ENCODE peak calls at places on chromosomes 11 and 22, in eight cellular contexts. One of them, this sample, is unnamed.

GRCh38 chr22:42275176-42275575 is 4.7 kb upstream of the TCF20 start:
- DNase-seq in effector CD4-positive, alpha-beta T cell: no peak
- DNase-seq in activated T-helper 1 cell treated with anti-CD3 and anti-CD28 coated beads, Interleukin-12 subunit alpha, Interleukin-12 subunit beta, Interleukin-2, Interleukin-4 antibody, amounts not matched to agents 30 ng/mL and 10 ng/mL and 1 ng/mL, durations not matched to agents 14 hours and 24 hours and 36 hours: no peak
- DNase-seq in coronary artery: no peak
- DNase-seq in cardiac muscle cell: no peak
- DNase-seq in H1: no peak
- DNase-seq in T-cell: no peak
- DNase-seq in activated CD8-positive, alpha-beta memory T cell treated with anti-CD3 and anti-CD28 coated beads, Interleukin-2, amount 50 U/mL, for 4 hours: no peak
- DNase-seq in this sample: no peak

GRCh38 chr11:95912902-95913560 is 10.9 kb downstream of the MTMR2 start:
- DNase-seq in cardiac muscle cell: peak; percentile 71
- DNase-seq in H1: no peak
- DNase-seq in coronary artery: no peak
- DNase-seq in activated CD8-positive, alpha-beta memory T cell treated with anti-CD3 and anti-CD28 coated beads, Interleukin-2, amount 50 U/mL, for 4 hours: no peak
- DNase-seq in T-cell: no peak
- DNase-seq in activated T-helper 1 cell treated with anti-CD3 and anti-CD28 coated beads, Interleukin-12 subunit alpha, Interleukin-12 subunit beta, Interleukin-2, Interleukin-4 antibody, amounts not matched to agents 30 ng/mL and 10 ng/mL and 1 ng/mL, durations not matched to agents 14 hours and 24 hours and 36 hours: no peak
- DNase-seq in effector CD4-positive, alpha-beta T cell: no peak
- DNase-seq in this sample: no peak

GRCh38 chr11:106091480-106092123 is 14.1 kb downstream of the AASDHPPT start:
- DNase-seq in effector CD4-positive, alpha-beta T cell: no peak
- DNase-seq in H1: no peak
- DNase-seq in T-cell: no peak
- DNase-seq in coronary artery: no peak
- DNase-seq in activated CD8-positive, alpha-beta memory T cell treated with anti-CD3 and anti-CD28 coated beads, Interleukin-2, amount 50 U/mL, for 4 hours: no peak
- DNase-seq in cardiac muscle cell: peak; percentile 80
- DNase-seq in activated T-helper 1 cell treated with anti-CD3 and anti-CD28 coated beads, Interleukin-12 subunit alpha, Interleukin-12 subunit beta, Interleukin-2, Interleukin-4 antibody, amounts not matched to agents 30 ng/mL and 10 ng/mL and 1 ng/mL, durations not matched to agents 14 hours and 24 hours and 36 hours: no peak
- DNase-seq in this sample: no peak

GRCh38 chr11:73734996-73735395 is 25.9 kb downstream of the RAB6A start:
- DNase-seq in cardiac muscle cell: no peak
- DNase-seq in coronary artery: no peak
- DNase-seq in activated T-helper 1 cell treated with anti-CD3 and anti-CD28 coated beads, Interleukin-12 subunit alpha, Interleukin-12 subunit beta, Interleukin-2, Interleukin-4 antibody, amounts not matched to agents 30 ng/mL and 10 ng/mL and 1 ng/mL, durations not matched to agents 14 hours and 24 hours and 36 hours: no peak
- DNase-seq in H1: no peak
- DNase-seq in effector CD4-positive, alpha-beta T cell: no peak
- DNase-seq in activated CD8-positive, alpha-beta memory T cell treated with anti-CD3 and anti-CD28 coated beads, Interleukin-2, amount 50 U/mL, for 4 hours: no peak
- DNase-seq in T-cell: no peak
- DNase-seq in this sample: no peak

GRCh38 chr22:32796865-32797573 is 4.5 kb upstream of the TIMP3 start:
- DNase-seq in H1: no peak
- DNase-seq in effector CD4-positive, alpha-beta T cell: peak; percentile 31
- DNase-seq in coronary artery: peak; percentile 81
- DNase-seq in activated CD8-positive, alpha-beta memory T cell treated with anti-CD3 and anti-CD28 coated beads, Interleukin-2, amount 50 U/mL, for 4 hours: peak; percentile 47
- DNase-seq in T-cell: peak; percentile 17
- DNase-seq in cardiac muscle cell: peak; percentile 82
- DNase-seq in activated T-helper 1 cell treated with anti-CD3 and anti-CD28 coated beads, Interleukin-12 subunit alpha, Interleukin-12 subunit beta, Interleukin-2, Interleukin-4 antibody, amounts not matched to agents 30 ng/mL and 10 ng/mL and 1 ng/mL, durations not matched to agents 14 hours and 24 hours and 36 hours: peak; percentile 24
- DNase-seq in this sample: peak; percentile 84

GRCh38 chr11:104583857-104584256 is 314.4 kb downstream of the CASP12 start:
- DNase-seq in T-cell: no peak
- DNase-seq in H1: no peak
- DNase-seq in cardiac muscle cell: no peak
- DNase-seq in coronary artery: no peak
- DNase-seq in effector CD4-positive, alpha-beta T cell: no peak
- DNase-seq in activated CD8-positive, alpha-beta memory T cell treated with anti-CD3 and anti-CD28 coated beads, Interleukin-2, amount 50 U/mL, for 4 hours: no peak
- DNase-seq in activated T-helper 1 cell treated with anti-CD3 and anti-CD28 coated beads, Interleukin-12 subunit alpha, Interleukin-12 subunit beta, Interleukin-2, Interleukin-4 antibody, amounts not matched to agents 30 ng/mL and 10 ng/mL and 1 ng/mL, durations not matched to agents 14 hours and 24 hours and 36 hours: no peak
- DNase-seq in this sample: no peak

GRCh38 chr11:65912840-65913239 is 6.0 kb downstream of the C11orf68 start:
- DNase-seq in activated T-helper 1 cell treated with anti-CD3 and anti-CD28 coated beads, Interleukin-12 subunit alpha, Interleukin-12 subunit beta, Interleukin-2, Interleukin-4 antibody, amounts not matched to agents 30 ng/mL and 10 ng/mL and 1 ng/mL, durations not matched to agents 14 hours and 24 hours and 36 hours: no peak
- DNase-seq in cardiac muscle cell: no peak
- DNase-seq in effector CD4-positive, alpha-beta T cell: no peak
- DNase-seq in coronary artery: no peak
- DNase-seq in H1: no peak
- DNase-seq in activated CD8-positive, alpha-beta memory T cell treated with anti-CD3 and anti-CD28 coated beads, Interleukin-2, amount 50 U/mL, for 4 hours: no peak
- DNase-seq in T-cell: no peak
- DNase-seq in this sample: no peak

GRCh38 chr11:119352857-119353260 is 6.4 kb upstream of the MFRP start:
- DNase-seq in activated T-helper 1 cell treated with anti-CD3 and anti-CD28 coated beads, Interleukin-12 subunit alpha, Interleukin-12 subunit beta, Interleukin-2, Interleukin-4 antibody, amounts not matched to agents 30 ng/mL and 10 ng/mL and 1 ng/mL, durations not matched to agents 14 hours and 24 hours and 36 hours: no peak
- DNase-seq in activated CD8-positive, alpha-beta memory T cell treated with anti-CD3 and anti-CD28 coated beads, Interleukin-2, amount 50 U/mL, for 4 hours: no peak
- DNase-seq in cardiac muscle cell: peak; percentile 67
- DNase-seq in coronary artery: no peak
- DNase-seq in T-cell: no peak
- DNase-seq in effector CD4-positive, alpha-beta T cell: no peak
- DNase-seq in H1: no peak
- DNase-seq in this sample: no peak

GRCh38 chr11:44456544-44457270 is 108.8 kb upstream of the CD82 start:
- DNase-seq in coronary artery: peak; percentile 24
- DNase-seq in cardiac muscle cell: no peak
- DNase-seq in activated CD8-positive, alpha-beta memory T cell treated with anti-CD3 and anti-CD28 coated beads, Interleukin-2, amount 50 U/mL, for 4 hours: no peak
- DNase-seq in T-cell: no peak
- DNase-seq in H1: no peak
- DNase-seq in activated T-helper 1 cell treated with anti-CD3 and anti-CD28 coated beads, Interleukin-12 subunit alpha, Interleukin-12 subunit beta, Interleukin-2, Interleukin-4 antibody, amounts not matched to agents 30 ng/mL and 10 ng/mL and 1 ng/mL, durations not matched to agents 14 hours and 24 hours and 36 hours: no peak
- DNase-seq in effector CD4-positive, alpha-beta T cell: no peak
- DNase-seq in this sample: peak; percentile 28

GRCh38 chr22:17949926-17950473 is 74.4 kb downstream of the MICAL3 start:
- DNase-seq in activated T-helper 1 cell treated with anti-CD3 and anti-CD28 coated beads, Interleukin-12 subunit alpha, Interleukin-12 subunit beta, Interleukin-2, Interleukin-4 antibody, amounts not matched to agents 30 ng/mL and 10 ng/mL and 1 ng/mL, durations not matched to agents 14 hours and 24 hours and 36 hours: no peak
- DNase-seq in effector CD4-positive, alpha-beta T cell: no peak
- DNase-seq in H1: no peak
- DNase-seq in activated CD8-positive, alpha-beta memory T cell treated with anti-CD3 and anti-CD28 coated beads, Interleukin-2, amount 50 U/mL, for 4 hours: no peak
- DNase-seq in T-cell: no peak
- DNase-seq in cardiac muscle cell: no peak
- DNase-seq in coronary artery: no peak
- DNase-seq in this sample: no peak

GRCh38 chr11:130786987-130787688 is 129.1 kb downstream of the SNX19 start:
- DNase-seq in activated CD8-positive, alpha-beta memory T cell treated with anti-CD3 and anti-CD28 coated beads, Interleukin-2, amount 50 U/mL, for 4 hours: no peak
- DNase-seq in cardiac muscle cell: no peak
- DNase-seq in activated T-helper 1 cell treated with anti-CD3 and anti-CD28 coated beads, Interleukin-12 subunit alpha, Interleukin-12 subunit beta, Interleukin-2, Interleukin-4 antibody, amounts not matched to agents 30 ng/mL and 10 ng/mL and 1 ng/mL, durations not matched to agents 14 hours and 24 hours and 36 hours: no peak
- DNase-seq in T-cell: no peak
- DNase-seq in H1: no peak
- DNase-seq in effector CD4-positive, alpha-beta T cell: no peak
- DNase-seq in coronary artery: no peak
- DNase-seq in this sample: no peak

GRCh38 chr11:88406871-88407270 is 69.3 kb upstream of the CTSC start:
- DNase-seq in activated T-helper 1 cell treated with anti-CD3 and anti-CD28 coated beads, Interleukin-12 subunit alpha, Interleukin-12 subunit beta, Interleukin-2, Interleukin-4 antibody, amounts not matched to agents 30 ng/mL and 10 ng/mL and 1 ng/mL, durations not matched to agents 14 hours and 24 hours and 36 hours: no peak
- DNase-seq in H1: no peak
- DNase-seq in effector CD4-positive, alpha-beta T cell: no peak
- DNase-seq in T-cell: no peak
- DNase-seq in activated CD8-positive, alpha-beta memory T cell treated with anti-CD3 and anti-CD28 coated beads, Interleukin-2, amount 50 U/mL, for 4 hours: no peak
- DNase-seq in cardiac muscle cell: no peak
- DNase-seq in coronary artery: no peak
- DNase-seq in this sample: no peak

GRCh38 chr11:1832989-1833365 is 1.8 kb upstream of the SYT8 start:
- DNase-seq in activated T-helper 1 cell treated with anti-CD3 and anti-CD28 coated beads, Interleukin-12 subunit alpha, Interleukin-12 subunit beta, Interleukin-2, Interleukin-4 antibody, amounts not matched to agents 30 ng/mL and 10 ng/mL and 1 ng/mL, durations not matched to agents 14 hours and 24 hours and 36 hours: no peak
- DNase-seq in coronary artery: no peak
- DNase-seq in T-cell: no peak
- DNase-seq in activated CD8-positive, alpha-beta memory T cell treated with anti-CD3 and anti-CD28 coated beads, Interleukin-2, amount 50 U/mL, for 4 hours: no peak
- DNase-seq in H1: no peak
- DNase-seq in effector CD4-positive, alpha-beta T cell: no peak
- DNase-seq in cardiac muscle cell: no peak
- DNase-seq in this sample: no peak

GRCh38 chr22:27626675-27627443 is 174.7 kb downstream of the MN1 start:
- DNase-seq in cardiac muscle cell: no peak
- DNase-seq in H1: no peak
- DNase-seq in activated T-helper 1 cell treated with anti-CD3 and anti-CD28 coated beads, Interleukin-12 subunit alpha, Interleukin-12 subunit beta, Interleukin-2, Interleukin-4 antibody, amounts not matched to agents 30 ng/mL and 10 ng/mL and 1 ng/mL, durations not matched to agents 14 hours and 24 hours and 36 hours: no peak
- DNase-seq in activated CD8-positive, alpha-beta memory T cell treated with anti-CD3 and anti-CD28 coated beads, Interleukin-2, amount 50 U/mL, for 4 hours: no peak
- DNase-seq in coronary artery: no peak
- DNase-seq in T-cell: no peak
- DNase-seq in effector CD4-positive, alpha-beta T cell: no peak
- DNase-seq in this sample: no peak

GRCh38 chr11:111938687-111939160 is 1.6 kb downstream of the DIXDC1 start:
- DNase-seq in H1: no peak
- DNase-seq in cardiac muscle cell: peak; percentile 31
- DNase-seq in effector CD4-positive, alpha-beta T cell: no peak
- DNase-seq in activated CD8-positive, alpha-beta memory T cell treated with anti-CD3 and anti-CD28 coated beads, Interleukin-2, amount 50 U/mL, for 4 hours: no peak
- DNase-seq in activated T-helper 1 cell treated with anti-CD3 and anti-CD28 coated beads, Interleukin-12 subunit alpha, Interleukin-12 subunit beta, Interleukin-2, Interleukin-4 antibody, amounts not matched to agents 30 ng/mL and 10 ng/mL and 1 ng/mL, durations not matched to agents 14 hours and 24 hours and 36 hours: peak; percentile 22
- DNase-seq in T-cell: no peak
- DNase-seq in coronary artery: no peak
- DNase-seq in this sample: no peak

GRCh38 chr11:113932788-113933187 is 28.2 kb downstream of the HTR3B start:
- DNase-seq in cardiac muscle cell: no peak
- DNase-seq in coronary artery: no peak
- DNase-seq in T-cell: no peak
- DNase-seq in H1: no peak
- DNase-seq in activated CD8-positive, alpha-beta memory T cell treated with anti-CD3 and anti-CD28 coated beads, Interleukin-2, amount 50 U/mL, for 4 hours: no peak
- DNase-seq in activated T-helper 1 cell treated with anti-CD3 and anti-CD28 coated beads, Interleukin-12 subunit alpha, Interleukin-12 subunit beta, Interleukin-2, Interleukin-4 antibody, amounts not matched to agents 30 ng/mL and 10 ng/mL and 1 ng/mL, durations not matched to agents 14 hours and 24 hours and 36 hours: no peak
- DNase-seq in effector CD4-positive, alpha-beta T cell: no peak
- DNase-seq in this sample: no peak

GRCh38 chr11:35523351-35523768 is 2.1 kb downstream of the PAMR1 start:
- DNase-seq in effector CD4-positive, alpha-beta T cell: no peak
- DNase-seq in coronary artery: no peak
- DNase-seq in H1: no peak
- DNase-seq in activated CD8-positive, alpha-beta memory T cell treated with anti-CD3 and anti-CD28 coated beads, Interleukin-2, amount 50 U/mL, for 4 hours: no peak
- DNase-seq in activated T-helper 1 cell treated with anti-CD3 and anti-CD28 coated beads, Interleukin-12 subunit alpha, Interleukin-12 subunit beta, Interleukin-2, Interleukin-4 antibody, amounts not matched to agents 30 ng/mL and 10 ng/mL and 1 ng/mL, durations not matched to agents 14 hours and 24 hours and 36 hours: no peak
- DNase-seq in T-cell: no peak
- DNase-seq in cardiac muscle cell: no peak
- DNase-seq in this sample: no peak

GRCh38 chr11:96014234-96014633 is 90.3 kb upstream of the MTMR2 start:
- DNase-seq in effector CD4-positive, alpha-beta T cell: peak; percentile 44
- DNase-seq in coronary artery: no peak
- DNase-seq in T-cell: peak; percentile 33
- DNase-seq in H1: no peak
- DNase-seq in activated CD8-positive, alpha-beta memory T cell treated with anti-CD3 and anti-CD28 coated beads, Interleukin-2, amount 50 U/mL, for 4 hours: peak; percentile 38
- DNase-seq in activated T-helper 1 cell treated with anti-CD3 and anti-CD28 coated beads, Interleukin-12 subunit alpha, Interleukin-12 subunit beta, Interleukin-2, Interleukin-4 antibody, amounts not matched to agents 30 ng/mL and 10 ng/mL and 1 ng/mL, durations not matched to agents 14 hours and 24 hours and 36 hours: peak; percentile 15
- DNase-seq in cardiac muscle cell: peak; percentile 59
- DNase-seq in this sample: no peak

GRCh38 chr11:35974878-35975578 is 31.2 kb downstream of the LDLRAD3 start:
- DNase-seq in activated CD8-positive, alpha-beta memory T cell treated with anti-CD3 and anti-CD28 coated beads, Interleukin-2, amount 50 U/mL, for 4 hours: no peak
- DNase-seq in H1: no peak
- DNase-seq in T-cell: no peak
- DNase-seq in effector CD4-positive, alpha-beta T cell: no peak
- DNase-seq in coronary artery: no peak
- DNase-seq in cardiac muscle cell: no peak
- DNase-seq in activated T-helper 1 cell treated with anti-CD3 and anti-CD28 coated beads, Interleukin-12 subunit alpha, Interleukin-12 subunit beta, Interleukin-2, Interleukin-4 antibody, amounts not matched to agents 30 ng/mL and 10 ng/mL and 1 ng/mL, durations not matched to agents 14 hours and 24 hours and 36 hours: no peak
- DNase-seq in this sample: no peak

GRCh38 chr11:102453286-102453797 is 777 bp upstream of the TMEM123 start:
- DNase-seq in effector CD4-positive, alpha-beta T cell: no peak
- DNase-seq in H1: no peak
- DNase-seq in cardiac muscle cell: no peak
- DNase-seq in activated T-helper 1 cell treated with anti-CD3 and anti-CD28 coated beads, Interleukin-12 subunit alpha, Interleukin-12 subunit beta, Interleukin-2, Interleukin-4 antibody, amounts not matched to agents 30 ng/mL and 10 ng/mL and 1 ng/mL, durations not matched to agents 14 hours and 24 hours and 36 hours: no peak
- DNase-seq in activated CD8-positive, alpha-beta memory T cell treated with anti-CD3 and anti-CD28 coated beads, Interleukin-2, amount 50 U/mL, for 4 hours: peak; percentile 50
- DNase-seq in T-cell: no peak
- DNase-seq in coronary artery: no peak
- DNase-seq in this sample: no peak

GRCh38 chr11:30914143-30914762 is 328.1 kb upstream of the MPPED2 start:
- DNase-seq in effector CD4-positive, alpha-beta T cell: no peak
- DNase-seq in activated T-helper 1 cell treated with anti-CD3 and anti-CD28 coated beads, Interleukin-12 subunit alpha, Interleukin-12 subunit beta, Interleukin-2, Interleukin-4 antibody, amounts not matched to agents 30 ng/mL and 10 ng/mL and 1 ng/mL, durations not matched to agents 14 hours and 24 hours and 36 hours: no peak
- DNase-seq in T-cell: no peak
- DNase-seq in coronary artery: no peak
- DNase-seq in activated CD8-positive, alpha-beta memory T cell treated with anti-CD3 and anti-CD28 coated beads, Interleukin-2, amount 50 U/mL, for 4 hours: peak; percentile 17
- DNase-seq in cardiac muscle cell: peak; percentile 71
- DNase-seq in H1: peak; percentile 58
- DNase-seq in this sample: peak; percentile 73

GRCh38 chr22:26536056-26536761 is 23.9 kb upstream of the TFIP11 start:
- DNase-seq in T-cell: no peak
- DNase-seq in coronary artery: no peak
- DNase-seq in activated CD8-positive, alpha-beta memory T cell treated with anti-CD3 and anti-CD28 coated beads, Interleukin-2, amount 50 U/mL, for 4 hours: no peak
- DNase-seq in activated T-helper 1 cell treated with anti-CD3 and anti-CD28 coated beads, Interleukin-12 subunit alpha, Interleukin-12 subunit beta, Interleukin-2, Interleukin-4 antibody, amounts not matched to agents 30 ng/mL and 10 ng/mL and 1 ng/mL, durations not matched to agents 14 hours and 24 hours and 36 hours: no peak
- DNase-seq in cardiac muscle cell: no peak
- DNase-seq in effector CD4-positive, alpha-beta T cell: no peak
- DNase-seq in H1: no peak
- DNase-seq in this sample: no peak

GRCh38 chr11:67255353-67255752 is 10.9 kb upstream of the GRK2 start:
- DNase-seq in coronary artery: no peak
- DNase-seq in activated CD8-positive, alpha-beta memory T cell treated with anti-CD3 and anti-CD28 coated beads, Interleukin-2, amount 50 U/mL, for 4 hours: no peak
- DNase-seq in H1: no peak
- DNase-seq in effector CD4-positive, alpha-beta T cell: no peak
- DNase-seq in T-cell: no peak
- DNase-seq in activated T-helper 1 cell treated with anti-CD3 and anti-CD28 coated beads, Interleukin-12 subunit alpha, Interleukin-12 subunit beta, Interleukin-2, Interleukin-4 antibody, amounts not matched to agents 30 ng/mL and 10 ng/mL and 1 ng/mL, durations not matched to agents 14 hours and 24 hours and 36 hours: no peak
- DNase-seq in cardiac muscle cell: no peak
- DNase-seq in this sample: no peak

GRCh38 chr11:65516135-65516968 is 8.5 kb upstream of the SCYL1 start:
- DNase-seq in activated CD8-positive, alpha-beta memory T cell treated with anti-CD3 and anti-CD28 coated beads, Interleukin-2, amount 50 U/mL, for 4 hours: no peak
- DNase-seq in coronary artery: no peak
- DNase-seq in activated T-helper 1 cell treated with anti-CD3 and anti-CD28 coated beads, Interleukin-12 subunit alpha, Interleukin-12 subunit beta, Interleukin-2, Interleukin-4 antibody, amounts not matched to agents 30 ng/mL and 10 ng/mL and 1 ng/mL, durations not matched to agents 14 hours and 24 hours and 36 hours: no peak
- DNase-seq in cardiac muscle cell: no peak
- DNase-seq in T-cell: no peak
- DNase-seq in H1: no peak
- DNase-seq in effector CD4-positive, alpha-beta T cell: no peak
- DNase-seq in this sample: no peak

GRCh38 chr11:40388097-40388818 is 1071.2 kb downstream of the LRRC4C start:
- DNase-seq in T-cell: no peak
- DNase-seq in activated T-helper 1 cell treated with anti-CD3 and anti-CD28 coated beads, Interleukin-12 subunit alpha, Interleukin-12 subunit beta, Interleukin-2, Interleukin-4 antibody, amounts not matched to agents 30 ng/mL and 10 ng/mL and 1 ng/mL, durations not matched to agents 14 hours and 24 hours and 36 hours: no peak
- DNase-seq in coronary artery: no peak
- DNase-seq in activated CD8-positive, alpha-beta memory T cell treated with anti-CD3 and anti-CD28 coated beads, Interleukin-2, amount 50 U/mL, for 4 hours: no peak
- DNase-seq in cardiac muscle cell: no peak
- DNase-seq in H1: no peak
- DNase-seq in effector CD4-positive, alpha-beta T cell: no peak
- DNase-seq in this sample: no peak

GRCh38 chr22:50206599-50206998 is 5.8 kb downstream of the SELENOO start:
- DNase-seq in effector CD4-positive, alpha-beta T cell: no peak
- DNase-seq in activated T-helper 1 cell treated with anti-CD3 and anti-CD28 coated beads, Interleukin-12 subunit alpha, Interleukin-12 subunit beta, Interleukin-2, Interleukin-4 antibody, amounts not matched to agents 30 ng/mL and 10 ng/mL and 1 ng/mL, durations not matched to agents 14 hours and 24 hours and 36 hours: no peak
- DNase-seq in H1: peak; percentile 49
- DNase-seq in activated CD8-positive, alpha-beta memory T cell treated with anti-CD3 and anti-CD28 coated beads, Interleukin-2, amount 50 U/mL, for 4 hours: peak; percentile 16
- DNase-seq in coronary artery: no peak
- DNase-seq in T-cell: no peak
- DNase-seq in cardiac muscle cell: no peak
- DNase-seq in this sample: peak; percentile 64

GRCh38 chr22:19490628-19491230 is 11.0 kb downstream of the CDC45 start:
- DNase-seq in H1: no peak
- DNase-seq in activated T-helper 1 cell treated with anti-CD3 and anti-CD28 coated beads, Interleukin-12 subunit alpha, Interleukin-12 subunit beta, Interleukin-2, Interleukin-4 antibody, amounts not matched to agents 30 ng/mL and 10 ng/mL and 1 ng/mL, durations not matched to agents 14 hours and 24 hours and 36 hours: no peak
- DNase-seq in coronary artery: no peak
- DNase-seq in cardiac muscle cell: no peak
- DNase-seq in T-cell: no peak
- DNase-seq in activated CD8-positive, alpha-beta memory T cell treated with anti-CD3 and anti-CD28 coated beads, Interleukin-2, amount 50 U/mL, for 4 hours: no peak
- DNase-seq in effector CD4-positive, alpha-beta T cell: no peak
- DNase-seq in this sample: no peak

This sample was measured in HEK293T.